ENCODE peak calls at places on chromosomes 7 and 10, in seven cellular contexts. G is Kasumi-1; Y is naive thymus-derived CD8-positive, alpha-beta T cell; F is NCI-H2081; N is CD8-positive, alpha-beta memory T cell; Q is GM13976; A is Right ventricle myocardium superior. P is an unnamed sample.

GRCh38 chr7:55211721-55212120 is 153.4 kb upstream of the LANCL2 start:
- DNase-seq in G (no peak), Y (no peak), F (no peak), N (no peak), Q (no peak), A (no peak), P (no peak)

GRCh38 chr10:127117125-127117524 is 79.3 kb downstream of the INSYN2A start:
- DNase-seq in G (peak), Y (no peak), F (no peak), N (no peak), Q (no peak), A (peak), P (no peak)

GRCh38 chr7:35253680-35254495 is at the start of gene TBX20:
- DNase-seq in G (no peak), Y (no peak), F (peak), N (no peak), Q (no peak), A (peak), P (peak)

GRCh38 chr10:83701799-83702198 is 437.5 kb upstream of the GHITM start:
- DNase-seq in G (no peak), Y (no peak), F (no peak), N (no peak), Q (no peak), A (no peak), P (no peak)

GRCh38 chr7:112898432-112899290 is 108.5 kb upstream of the TMEM168 start:
- DNase-seq in G (peak), Y (no peak), F (peak), N (peak), Q (peak), A (no peak), P (no peak)

GRCh38 chr10:12980713-12981306 is 20.7 kb downstream of the CCDC3 start:
- DNase-seq in G (no peak), Y (no peak), F (no peak), N (no peak), Q (no peak), A (no peak), P (no peak)

GRCh38 chr10:133195611-133196010 is 34.4 kb upstream of the UTF1 start:
- DNase-seq in G (no peak), Y (no peak), F (no peak), N (peak), Q (no peak), A (no peak), P (no peak)

GRCh38 chr7:115869225-115869624 is 161.3 kb downstream of the TFEC start:
- DNase-seq in G (no peak), Y (no peak), F (no peak), N (no peak), Q (no peak), A (no peak), P (no peak)

GRCh38 chr10:45308707-45309106 is 6.7 kb downstream of the OR13A1 start:
- DNase-seq in G (peak), Y (no peak), F (no peak), N (no peak), Q (peak), A (no peak), P (no peak)

GRCh38 chr7:92731327-92732063 is 104.9 kb downstream of the CDK6 start:
- DNase-seq in G (no peak), Y (no peak), F (no peak), N (no peak), Q (peak), A (no peak), P (no peak)

GRCh38 chr7:85483205-85483604 is 296.3 kb upstream of the SEMA3D start:
- DNase-seq in G (no peak), Y (no peak), F (no peak), N (no peak), Q (no peak), A (no peak), P (no peak)

GRCh38 chr7:40331915-40332314 is 197.1 kb downstream of the SUGCT start:
- DNase-seq in G (no peak), Y (no peak), F (no peak), N (no peak), Q (no peak), A (no peak), P (no peak)

GRCh38 chr7:105246195-105247078 is 142.3 kb downstream of the SRPK2 start:
- DNase-seq in G (no peak), Y (no peak), F (no peak), N (no peak), Q (no peak), A (no peak), P (no peak)

GRCh38 chr10:112585052-112585451 is 138.0 kb downstream of the VTI1A start:
- DNase-seq in G (no peak), Y (no peak), F (no peak), N (no peak), Q (no peak), A (no peak), P (no peak)

GRCh38 chr7:25894002-25894901 is 257.7 kb upstream of the NFE2L3 start:
- DNase-seq in G (peak), Y (no peak), F (peak), N (peak), Q (peak), A (no peak), P (no peak)

GRCh38 chr10:102775201-102775972 is 31.6 kb downstream of the WBP1L start:
- DNase-seq in G (peak), Y (no peak), F (no peak), N (no peak), Q (no peak), A (peak), P (no peak)

GRCh38 chr7:85464042-85464651 is 277.3 kb upstream of the SEMA3D start:
- DNase-seq in G (peak), Y (no peak), F (no peak), N (no peak), Q (no peak), A (no peak), P (no peak)

GRCh38 chr7:124566576-124566975 is 199.0 kb downstream of the GPR37 start:
- DNase-seq in G (no peak), Y (no peak), F (no peak), N (no peak), Q (no peak), A (no peak), P (no peak)

GRCh38 chr7:72336382-72336886 is 75.7 kb downstream of the CALN1 start:
- DNase-seq in G (no peak), Y (no peak), F (no peak), N (no peak), Q (peak), A (no peak), P (no peak)

GRCh38 chr7:157278791-157279678 is 57.8 kb upstream of the DNAJB6 start:
- DNase-seq in G (no peak), Y (no peak), F (no peak), N (no peak), Q (peak), A (peak), P (no peak)

GRCh38 chr7:20170626-20171025 is 46.6 kb downstream of the MACC1 start:
- DNase-seq in G (no peak), Y (no peak), F (no peak), N (no peak), Q (no peak), A (no peak), P (no peak)

P was measured in D721Med.